ENCODE peak calls at places on chromosomes 1 and 21, in four cellular contexts. One of them, this sample, is unnamed.

GRCh38 chr1:25245809-25246599 is 1.2 kb downstream of the RSRP1 start:
- DNase-seq in body of pancreas: no peak
- DNase-seq in fibroblast of villous mesenchyme: peak
- DNase-seq in HL-60: peak
- DNase-seq in this sample: no peak

GRCh38 chr21:38960251-38960650 is 154.5 kb downstream of the ETS2 start:
- DNase-seq in body of pancreas: no peak
- DNase-seq in fibroblast of villous mesenchyme: no peak
- DNase-seq in HL-60: no peak
- DNase-seq in this sample: no peak

GRCh38 chr1:93014156-93014555 is 52.9 kb upstream of the DIPK1A start:
- DNase-seq in body of pancreas: no peak
- DNase-seq in fibroblast of villous mesenchyme: no peak
- DNase-seq in HL-60: no peak
- DNase-seq in this sample: no peak

GRCh38 chr1:40316595-40317393 is at the start of gene COL9A2:
- DNase-seq in body of pancreas: peak
- DNase-seq in fibroblast of villous mesenchyme: peak
- DNase-seq in HL-60: no peak
- DNase-seq in this sample: peak

GRCh38 chr1:54284781-54285563 is 85.0 kb downstream of the MRPL37 start:
- DNase-seq in body of pancreas: no peak
- DNase-seq in fibroblast of villous mesenchyme: no peak
- DNase-seq in HL-60: no peak
- DNase-seq in this sample: no peak

GRCh38 chr1:218164111-218164929 is 120.8 kb upstream of the RRP15 start:
- DNase-seq in body of pancreas: peak
- DNase-seq in fibroblast of villous mesenchyme: peak
- DNase-seq in HL-60: no peak
- DNase-seq in this sample: peak

GRCh38 chr1:153922076-153922837 is 515 bp downstream of the GATAD2B start:
- DNase-seq in body of pancreas: no peak
- DNase-seq in fibroblast of villous mesenchyme: no peak
- DNase-seq in HL-60: peak
- DNase-seq in this sample: peak

GRCh38 chr1:15640667-15641066 is 23.4 kb downstream of the DDI2 start:
- DNase-seq in body of pancreas: no peak
- DNase-seq in fibroblast of villous mesenchyme: no peak
- DNase-seq in HL-60: no peak
- DNase-seq in this sample: no peak

GRCh38 chr1:154961497-154962237 is at the start of gene PYGO2:
- DNase-seq in body of pancreas: peak
- DNase-seq in fibroblast of villous mesenchyme: peak
- DNase-seq in HL-60: peak
- DNase-seq in this sample: peak

GRCh38 chr21:38733973-38734546 is 71.7 kb upstream of the ETS2 start:
- DNase-seq in body of pancreas: peak
- DNase-seq in fibroblast of villous mesenchyme: peak
- DNase-seq in HL-60: peak
- DNase-seq in this sample: peak

GRCh38 chr1:174872615-174873058 is 127.1 kb upstream of the CACYBP start:
- DNase-seq in body of pancreas: no peak
- DNase-seq in fibroblast of villous mesenchyme: no peak
- DNase-seq in HL-60: no peak
- DNase-seq in this sample: no peak

GRCh38 chr1:113809651-113810602 is 2.3 kb downstream of the RSBN1 start:
- DNase-seq in body of pancreas: no peak
- DNase-seq in fibroblast of villous mesenchyme: peak
- DNase-seq in HL-60: no peak
- DNase-seq in this sample: no peak

GRCh38 chr1:94299627-94300552 is 62.5 kb upstream of the ARHGAP29 start:
- DNase-seq in body of pancreas: no peak
- DNase-seq in fibroblast of villous mesenchyme: peak
- DNase-seq in HL-60: no peak
- DNase-seq in this sample: no peak

GRCh38 chr1:91099746-91100621 is 78.1 kb upstream of the ZNF644 start:
- DNase-seq in body of pancreas: no peak
- DNase-seq in fibroblast of villous mesenchyme: no peak
- DNase-seq in HL-60: no peak
- DNase-seq in this sample: no peak

GRCh38 chr1:111565957-111566356 is 53.6 kb upstream of the RAP1A start:
- DNase-seq in body of pancreas: no peak
- DNase-seq in fibroblast of villous mesenchyme: no peak
- DNase-seq in HL-60: no peak
- DNase-seq in this sample: no peak

GRCh38 chr21:37032877-37033471 is 26.5 kb downstream of the RIPPLY3 start:
- DNase-seq in body of pancreas: no peak
- DNase-seq in fibroblast of villous mesenchyme: peak
- DNase-seq in HL-60: no peak
- DNase-seq in this sample: no peak

GRCh38 chr21:37032293-37032692 is 25.8 kb downstream of the RIPPLY3 start:
- DNase-seq in body of pancreas: no peak
- DNase-seq in fibroblast of villous mesenchyme: no peak
- DNase-seq in HL-60: no peak
- DNase-seq in this sample: no peak

GRCh38 chr21:37030864-37031263 is 24.4 kb downstream of the RIPPLY3 start:
- DNase-seq in body of pancreas: no peak
- DNase-seq in fibroblast of villous mesenchyme: no peak
- DNase-seq in HL-60: no peak
- DNase-seq in this sample: no peak

GRCh38 chr21:37028579-37028978 is 22.1 kb downstream of the RIPPLY3 start:
- DNase-seq in body of pancreas: no peak
- DNase-seq in fibroblast of villous mesenchyme: no peak
- DNase-seq in HL-60: no peak
- DNase-seq in this sample: no peak
- TF ChIP-seq CTCF in body of pancreas: no peak
- TF ChIP-seq CTCF in fibroblast of villous mesenchyme: no peak
- TF ChIP-seq CTCF in HL-60: no peak
- TF ChIP-seq CTCF in this sample: no peak

GRCh38 chr21:26845750-26846035 is 484 bp upstream of the ADAMTS1 start:
- DNase-seq in body of pancreas: no peak
- DNase-seq in fibroblast of villous mesenchyme: no peak
- DNase-seq in HL-60: no peak
- DNase-seq in this sample: no peak

GRCh38 chr21:26845066-26845749 is at the start of gene ADAMTS1:
- DNase-seq in body of pancreas: peak
- DNase-seq in fibroblast of villous mesenchyme: peak
- DNase-seq in HL-60: no peak
- DNase-seq in this sample: peak

GRCh38 chr21:26847951-26848350 is 2.7 kb upstream of the ADAMTS1 start:
- DNase-seq in body of pancreas: no peak
- DNase-seq in fibroblast of villous mesenchyme: no peak
- DNase-seq in HL-60: no peak
- DNase-seq in this sample: no peak

GRCh38 chr21:26844258-26845065 is 747 bp downstream of the ADAMTS1 start:
- DNase-seq in body of pancreas: peak
- DNase-seq in fibroblast of villous mesenchyme: no peak
- DNase-seq in HL-60: no peak
- DNase-seq in this sample: peak

DNA sequence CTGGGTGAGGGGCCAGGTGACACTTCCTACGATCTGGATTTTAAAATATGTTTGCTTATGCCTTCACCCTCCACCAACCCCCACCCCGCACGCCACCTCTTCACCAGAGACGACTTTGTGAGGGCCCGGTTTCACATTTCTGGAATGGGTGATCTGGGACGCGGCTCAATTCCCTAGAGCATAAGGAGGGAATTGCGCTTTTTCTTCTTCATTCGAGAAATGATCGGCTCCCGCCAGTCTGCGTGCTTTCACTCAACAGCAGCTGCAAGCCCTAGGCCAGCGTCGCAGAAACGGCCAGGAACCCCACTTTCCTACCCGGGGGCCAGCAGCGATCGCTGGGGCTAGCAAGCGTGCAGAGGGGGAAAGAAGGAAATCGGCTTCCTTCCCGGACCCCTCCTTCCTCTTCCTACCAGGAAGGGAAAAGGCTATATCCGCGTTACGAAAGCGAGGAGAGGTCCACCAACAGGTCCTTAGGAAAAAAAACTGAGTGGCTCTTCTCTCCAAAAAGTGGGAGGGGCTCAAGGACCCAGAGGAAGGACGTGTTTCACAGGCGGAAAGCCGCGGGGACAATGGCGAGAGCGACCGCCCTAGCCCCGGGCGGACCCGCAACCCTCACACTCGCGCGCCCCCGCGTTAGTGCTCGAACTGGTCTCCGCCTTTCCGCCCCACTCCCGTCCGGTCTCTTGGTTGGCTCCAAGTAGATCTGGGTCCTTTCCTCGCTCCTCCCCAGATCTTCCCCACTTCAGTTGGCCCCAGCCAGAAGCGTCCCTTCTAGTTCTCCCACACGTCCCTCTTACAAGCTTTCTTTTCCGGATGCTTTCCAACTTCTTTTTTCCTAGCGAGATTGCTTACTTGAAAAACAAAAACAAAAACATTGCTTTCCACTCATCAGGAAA is 1.1 kb upstream of the ADAMTS1 start:
- DNase-seq in body of pancreas: peak
- DNase-seq in fibroblast of villous mesenchyme: peak
- DNase-seq in HL-60: no peak
- DNase-seq in this sample: peak
- TF ChIP-seq CTCF in body of pancreas: peak
- TF ChIP-seq CTCF in fibroblast of villous mesenchyme: peak
- TF ChIP-seq CTCF in HL-60: no peak
- TF ChIP-seq CTCF in this sample: no peak

DNA sequence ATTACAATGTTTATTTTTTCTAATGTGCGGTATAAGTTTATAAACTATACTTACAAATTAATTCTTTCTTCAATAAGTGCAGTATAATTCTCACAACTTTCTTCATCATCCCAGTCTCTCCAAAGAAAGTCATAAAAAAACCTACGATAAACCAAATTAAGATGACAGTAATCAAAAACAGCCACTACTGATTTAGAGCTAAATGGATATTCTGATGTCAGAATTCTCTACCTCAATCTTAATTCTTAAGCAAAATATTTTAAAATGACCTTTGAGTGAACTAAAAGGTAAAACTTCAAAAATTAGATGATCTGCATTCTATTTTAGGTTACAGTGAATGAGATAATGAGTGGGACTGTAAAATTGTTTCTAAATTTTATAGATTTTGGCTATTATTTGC is 13.6 kb downstream of the SHCBP1L start:
- DNase-seq in body of pancreas: no peak
- DNase-seq in fibroblast of villous mesenchyme: no peak
- DNase-seq in HL-60: no peak
- DNase-seq in this sample: no peak
- TF ChIP-seq CTCF in body of pancreas: no peak
- TF ChIP-seq CTCF in fibroblast of villous mesenchyme: no peak
- TF ChIP-seq CTCF in HL-60: no peak
- TF ChIP-seq CTCF in this sample: no peak

DNA sequence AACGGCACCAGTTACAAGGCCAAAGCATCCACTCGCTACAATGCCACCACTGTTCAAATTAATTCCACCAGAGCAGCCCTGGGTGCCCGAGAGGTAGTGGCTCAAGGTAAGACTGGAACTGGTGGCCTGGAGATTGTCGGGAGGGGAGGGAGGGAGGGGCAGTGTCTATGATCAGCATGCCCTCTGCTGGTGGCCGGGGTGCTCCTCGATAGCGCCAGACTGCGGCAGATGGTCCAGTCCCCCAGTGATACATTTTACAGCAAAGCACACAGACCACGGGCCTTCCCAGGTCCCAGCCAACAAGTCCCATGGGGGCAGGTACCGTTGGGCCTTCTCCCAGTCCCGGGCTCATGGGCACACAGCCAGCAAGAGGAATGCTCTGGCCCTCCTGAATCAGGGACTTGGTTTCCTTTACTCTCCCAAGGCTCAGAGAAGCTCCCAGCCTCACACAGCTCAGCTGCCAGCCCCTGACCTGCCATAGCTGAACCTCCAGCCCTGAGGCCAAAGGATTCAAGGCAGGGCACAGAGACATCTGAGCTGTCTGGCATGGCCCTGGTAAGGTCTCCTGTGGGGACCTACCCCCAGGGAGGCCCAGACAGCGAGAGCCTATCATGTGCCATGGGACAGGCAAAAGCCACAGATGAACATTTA is 15.3 kb downstream of the ACOT7 start:
- DNase-seq in body of pancreas: peak
- DNase-seq in fibroblast of villous mesenchyme: no peak
- DNase-seq in HL-60: no peak
- DNase-seq in this sample: no peak
- TF ChIP-seq CTCF in body of pancreas: no peak
- TF ChIP-seq CTCF in fibroblast of villous mesenchyme: peak
- TF ChIP-seq CTCF in HL-60: no peak
- TF ChIP-seq CTCF in this sample: no peak